ENCODE peak calls at places on chromosome 16, in five cellular contexts. One of them, this sample, is unnamed.
A peak's percentile ranks its signal among the peaks of the same experiment; 100 is the strongest.

GRCh38 chr16:78809535-78809934 is 710.1 kb downstream of the WWOX start:
- DNase-seq in right lobe of liver: no peak
- DNase-seq in substantia nigra: no peak
- DNase-seq in breast epithelium: no peak
- DNase-seq in body of pancreas: no peak
- DNase-seq in this sample: no peak

GRCh38 chr16:694187-694862 is 4.1 kb upstream of the WDR24 start:
- DNase-seq in breast epithelium: no peak
- DNase-seq in substantia nigra: no peak
- DNase-seq in body of pancreas: no peak
- DNase-seq in right lobe of liver: no peak
- DNase-seq in this sample: no peak

GRCh38 chr16:80974649-80975376 is 31.9 kb downstream of the CMC2 start:
- DNase-seq in right lobe of liver: peak; percentile 76
- DNase-seq in substantia nigra: no peak
- DNase-seq in body of pancreas: peak; percentile 20
- DNase-seq in breast epithelium: no peak
- DNase-seq in this sample: no peak

GRCh38 chr16:89407925-89408300 is 82.4 kb downstream of the ANKRD11 start:
- DNase-seq in body of pancreas: peak; percentile 32
- DNase-seq in right lobe of liver: no peak
- DNase-seq in substantia nigra: no peak
- DNase-seq in breast epithelium: no peak
- DNase-seq in this sample: no peak

GRCh38 chr16:65733706-65734105 is 611.8 kb upstream of the CDH11 start:
- DNase-seq in body of pancreas: no peak
- DNase-seq in right lobe of liver: no peak
- DNase-seq in substantia nigra: no peak
- DNase-seq in breast epithelium: no peak
- DNase-seq in this sample: no peak

GRCh38 chr16:19468300-19468699 is 50.6 kb downstream of the TMC5 start:
- DNase-seq in body of pancreas: no peak
- DNase-seq in substantia nigra: no peak
- DNase-seq in right lobe of liver: no peak
- DNase-seq in breast epithelium: no peak
- DNase-seq in this sample: no peak

GRCh38 chr16:10961231-10961630 is 16.9 kb downstream of the CLEC16A start:
- DNase-seq in breast epithelium: no peak
- DNase-seq in substantia nigra: no peak
- DNase-seq in right lobe of liver: no peak
- DNase-seq in body of pancreas: no peak
- DNase-seq in this sample: no peak

GRCh38 chr16:8204096-8204495 is 386.2 kb downstream of the TMEM114 start:
- DNase-seq in right lobe of liver: no peak
- DNase-seq in body of pancreas: peak; percentile 16
- DNase-seq in breast epithelium: no peak
- DNase-seq in substantia nigra: no peak
- DNase-seq in this sample: no peak

GRCh38 chr16:69554495-69554894 is 11.3 kb upstream of the NFAT5 start:
- DNase-seq in right lobe of liver: no peak
- DNase-seq in breast epithelium: no peak
- DNase-seq in body of pancreas: no peak
- DNase-seq in substantia nigra: no peak
- DNase-seq in this sample: no peak

GRCh38 chr16:69419956-69420355 is 4.5 kb upstream of the CYB5B start:
- DNase-seq in right lobe of liver: no peak
- DNase-seq in breast epithelium: no peak
- DNase-seq in body of pancreas: no peak
- DNase-seq in substantia nigra: no peak
- DNase-seq in this sample: no peak

GRCh38 chr16:27226476-27226875 is 23.1 kb downstream of the KDM8 start:
- DNase-seq in right lobe of liver: no peak
- DNase-seq in body of pancreas: peak; percentile 52
- DNase-seq in breast epithelium: peak; percentile 56
- DNase-seq in substantia nigra: no peak
- DNase-seq in this sample: no peak

GRCh38 chr16:69830534-69831211 is 68.5 kb downstream of the WWP2 start:
- DNase-seq in substantia nigra: no peak
- DNase-seq in breast epithelium: no peak
- DNase-seq in body of pancreas: no peak
- DNase-seq in right lobe of liver: no peak
- DNase-seq in this sample: no peak

GRCh38 chr16:5056347-5056746 is 9.4 kb downstream of the C16orf89 start:
- DNase-seq in right lobe of liver: no peak
- DNase-seq in body of pancreas: no peak
- DNase-seq in substantia nigra: no peak
- DNase-seq in breast epithelium: no peak
- DNase-seq in this sample: no peak

GRCh38 chr16:86051376-86052114 is 152.6 kb downstream of the IRF8 start:
- DNase-seq in right lobe of liver: no peak
- DNase-seq in substantia nigra: no peak
- DNase-seq in body of pancreas: no peak
- DNase-seq in breast epithelium: no peak
- DNase-seq in this sample: no peak

GRCh38 chr16:27579086-27579980 is 29.4 kb downstream of the KATNIP start:
- DNase-seq in body of pancreas: peak; percentile 41
- DNase-seq in right lobe of liver: no peak
- DNase-seq in substantia nigra: no peak
- DNase-seq in breast epithelium: no peak
- DNase-seq in this sample: peak; percentile 45

GRCh38 chr16:78195868-78196267 is 96.4 kb downstream of the WWOX start:
- DNase-seq in body of pancreas: no peak
- DNase-seq in breast epithelium: no peak
- DNase-seq in substantia nigra: no peak
- DNase-seq in right lobe of liver: no peak
- DNase-seq in this sample: no peak

GRCh38 chr16:16092925-16093624 is 130.2 kb downstream of the ABCC6 start:
- DNase-seq in body of pancreas: peak; percentile 83
- DNase-seq in substantia nigra: no peak
- DNase-seq in right lobe of liver: no peak
- DNase-seq in breast epithelium: peak; percentile 71
- DNase-seq in this sample: no peak

GRCh38 chr16:81431554-81432353 is 12.9 kb upstream of the CMIP start:
- DNase-seq in body of pancreas: no peak
- DNase-seq in right lobe of liver: no peak
- DNase-seq in breast epithelium: no peak
- DNase-seq in substantia nigra: no peak
- DNase-seq in this sample: no peak

GRCh38 chr16:58057126-58057525 is 31.6 kb downstream of the MMP15 start:
- DNase-seq in right lobe of liver: no peak
- DNase-seq in substantia nigra: no peak
- DNase-seq in body of pancreas: no peak
- DNase-seq in breast epithelium: no peak
- DNase-seq in this sample: no peak
- H3K27ac ChIP-seq in right lobe of liver: no peak overlapping the region
- H3K27ac ChIP-seq in substantia nigra: no peak overlapping the region
- H3K27ac ChIP-seq in body of pancreas: no peak overlapping the region
- H3K27ac ChIP-seq in breast epithelium: no peak overlapping the region
- H3K27ac ChIP-seq in this sample: no peak overlapping the region

DNA sequence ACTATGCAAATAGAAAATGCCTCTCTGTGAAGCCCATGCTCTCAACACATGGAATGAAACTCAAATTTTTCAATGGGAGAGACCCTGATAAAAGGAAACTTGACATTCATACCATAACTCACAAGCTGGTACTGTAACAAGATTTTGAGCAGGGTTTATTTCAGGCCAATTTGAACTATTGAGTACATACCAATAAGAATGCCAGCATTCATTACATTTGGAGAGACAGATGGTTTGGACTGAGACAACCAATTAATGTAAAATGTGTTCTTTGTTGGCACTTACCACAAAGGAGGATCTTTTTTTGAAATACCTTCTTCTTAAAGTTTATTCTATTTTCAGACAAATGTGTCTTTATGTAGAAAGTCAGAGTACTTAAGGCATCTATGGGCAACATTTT is 1357.0 kb upstream of the GOT2 start:
- DNase-seq in substantia nigra: no peak
- DNase-seq in breast epithelium: no peak
- DNase-seq in right lobe of liver: no peak
- DNase-seq in body of pancreas: no peak
- DNase-seq in this sample: no peak
- H3K27ac ChIP-seq in substantia nigra: no peak overlapping the region
- H3K27ac ChIP-seq in breast epithelium: no peak overlapping the region
- H3K27ac ChIP-seq in right lobe of liver: no peak overlapping the region
- H3K27ac ChIP-seq in body of pancreas: no peak overlapping the region
- H3K27ac ChIP-seq in this sample: no peak overlapping the region

GRCh38 chr16:48608871-48609452 is 1.0 kb downstream of the N4BP1 start:
- DNase-seq in body of pancreas: no peak
- DNase-seq in right lobe of liver: no peak
- DNase-seq in substantia nigra: no peak
- DNase-seq in breast epithelium: no peak
- DNase-seq in this sample: no peak
- H3K27ac ChIP-seq in body of pancreas: peak overlapping the region; percentile 79
- H3K27ac ChIP-seq in right lobe of liver: peak overlapping the region; percentile 82
- H3K27ac ChIP-seq in substantia nigra: peak overlapping the region; percentile 86
- H3K27ac ChIP-seq in breast epithelium: peak overlapping the region; percentile 98
- H3K27ac ChIP-seq in this sample: peak overlapping the region; percentile 97

DNA sequence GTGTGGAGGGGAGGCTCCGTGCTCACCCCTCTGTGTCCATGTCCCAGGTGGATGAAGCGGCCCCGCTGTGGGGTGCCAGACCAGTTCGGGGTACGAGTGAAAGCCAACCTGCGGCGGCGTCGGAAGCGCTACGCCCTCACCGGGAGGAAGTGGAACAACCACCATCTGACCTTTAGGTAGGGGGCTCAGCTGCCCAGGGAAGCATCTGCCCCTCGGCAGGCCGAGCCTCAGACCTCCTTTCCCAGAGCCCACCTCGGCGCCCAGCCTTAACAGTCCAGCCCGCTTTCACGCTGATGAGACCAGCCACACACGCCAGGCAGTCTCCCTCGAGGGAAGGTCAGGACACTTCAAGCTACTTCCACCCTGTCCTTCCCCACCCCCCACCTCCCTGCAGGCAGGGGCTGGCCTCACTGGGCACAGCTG is 12.7 kb downstream of the MMP15 start:
- DNase-seq in body of pancreas: no peak
- DNase-seq in substantia nigra: no peak
- DNase-seq in right lobe of liver: no peak
- DNase-seq in breast epithelium: no peak
- DNase-seq in this sample: no peak
- H3K27ac ChIP-seq in body of pancreas: no peak overlapping the region
- H3K27ac ChIP-seq in substantia nigra: no peak overlapping the region
- H3K27ac ChIP-seq in right lobe of liver: no peak overlapping the region
- H3K27ac ChIP-seq in breast epithelium: no peak overlapping the region
- H3K27ac ChIP-seq in this sample: no peak overlapping the region

DNA sequence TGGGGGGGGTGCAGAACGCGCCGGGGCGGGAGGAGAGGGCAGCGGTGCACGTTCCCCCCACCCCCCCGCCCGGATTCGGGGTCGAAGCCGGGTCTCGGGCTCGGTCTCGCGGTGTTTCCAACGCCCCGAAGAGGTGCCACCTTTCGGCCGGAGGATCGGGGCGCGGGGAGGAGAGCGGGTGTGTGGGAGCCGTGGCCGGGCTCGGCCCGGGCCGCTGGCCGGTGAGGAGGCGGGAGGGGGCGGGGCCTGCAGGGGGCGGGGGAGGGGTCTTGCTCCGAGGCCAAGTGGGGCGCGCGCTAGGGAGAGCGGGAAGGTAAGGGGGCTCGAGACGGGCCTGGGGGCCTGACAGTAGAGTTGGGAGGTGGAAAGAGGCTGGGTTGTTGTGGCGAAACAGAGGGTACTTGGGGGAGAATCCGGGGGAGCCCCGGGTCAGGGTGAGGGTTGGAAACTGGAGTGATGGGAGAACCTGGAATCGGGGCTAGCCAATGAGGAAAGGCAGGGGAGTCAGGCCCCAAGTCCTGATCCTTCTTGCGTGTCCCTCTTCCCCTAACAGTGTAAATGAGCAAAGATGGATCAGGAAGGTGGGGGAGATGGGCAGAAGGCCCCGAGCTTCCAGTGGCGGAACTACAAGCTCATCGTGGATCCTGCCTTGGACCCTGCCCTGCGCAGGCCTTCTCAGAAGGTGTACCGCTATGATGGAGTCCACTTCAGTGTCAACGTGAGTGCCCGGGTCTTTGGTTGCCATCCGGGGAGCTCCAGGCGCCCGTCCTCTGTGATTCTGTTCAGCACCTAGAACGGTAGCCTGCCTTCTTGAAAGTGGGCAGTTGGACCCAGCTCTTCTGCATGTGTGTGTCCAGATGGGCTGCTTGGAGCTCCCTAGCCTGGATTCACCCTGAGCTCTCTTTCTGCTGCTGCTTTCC is 870 bp downstream of the SETD1A start:
- DNase-seq in right lobe of liver: no peak
- DNase-seq in body of pancreas: peak; percentile 59
- DNase-seq in substantia nigra: no peak
- DNase-seq in breast epithelium: no peak
- DNase-seq in this sample: no peak
- H3K27ac ChIP-seq in right lobe of liver: peak overlapping the region; percentile 98
- H3K27ac ChIP-seq in body of pancreas: peak overlapping the region; percentile 96
- H3K27ac ChIP-seq in substantia nigra: no peak overlapping the region
- H3K27ac ChIP-seq in breast epithelium: peak overlapping the region; percentile 97
- H3K27ac ChIP-seq in this sample: peak overlapping the region; percentile 91

GRCh38 chr16:13176711-13177110 is 275.3 kb downstream of the SHISA9 start:
- DNase-seq in right lobe of liver: no peak
- DNase-seq in substantia nigra: no peak
- DNase-seq in body of pancreas: no peak
- DNase-seq in breast epithelium: no peak
- DNase-seq in this sample: no peak

GRCh38 chr16:13181432-13181831 is 280.0 kb downstream of the SHISA9 start:
- DNase-seq in substantia nigra: no peak
- DNase-seq in breast epithelium: no peak
- DNase-seq in body of pancreas: no peak
- DNase-seq in right lobe of liver: no peak
- DNase-seq in this sample: no peak

DNA sequence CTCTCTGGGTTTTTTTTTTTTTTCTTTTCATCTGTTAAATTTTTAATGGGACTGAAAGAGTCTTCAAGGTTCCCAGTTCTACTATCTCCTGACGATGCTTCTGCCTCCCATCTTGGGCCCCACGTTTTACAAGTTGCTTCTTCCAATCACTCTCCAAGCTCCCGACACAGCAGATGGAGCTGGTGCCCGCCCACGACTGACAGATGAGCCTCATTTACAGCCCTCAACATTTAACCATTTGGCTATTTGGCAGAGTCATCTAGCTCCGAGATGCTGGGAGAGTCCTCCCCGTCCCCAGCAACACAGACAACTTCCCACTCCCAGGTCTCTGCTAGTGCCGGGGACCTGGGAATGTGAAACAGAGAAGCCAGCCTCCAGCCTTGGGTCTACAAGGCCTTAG is 276.9 kb downstream of the SHISA9 start:
- DNase-seq in right lobe of liver: no peak
- DNase-seq in breast epithelium: no peak
- DNase-seq in substantia nigra: no peak
- DNase-seq in body of pancreas: no peak
- DNase-seq in this sample: no peak
- H3K27ac ChIP-seq in right lobe of liver: no peak overlapping the region
- H3K27ac ChIP-seq in breast epithelium: no peak overlapping the region
- H3K27ac ChIP-seq in substantia nigra: no peak overlapping the region
- H3K27ac ChIP-seq in body of pancreas: no peak overlapping the region
- H3K27ac ChIP-seq in this sample: no peak overlapping the region

GRCh38 chr16:48433849-48434530 is 48.8 kb upstream of the SIAH1 start:
- DNase-seq in body of pancreas: no peak
- DNase-seq in breast epithelium: no peak
- DNase-seq in right lobe of liver: no peak
- DNase-seq in substantia nigra: no peak
- DNase-seq in this sample: no peak
- H3K27ac ChIP-seq in body of pancreas: no peak overlapping the region
- H3K27ac ChIP-seq in breast epithelium: no peak overlapping the region
- H3K27ac ChIP-seq in right lobe of liver: peak overlapping the region; percentile 40
- H3K27ac ChIP-seq in substantia nigra: no peak overlapping the region
- H3K27ac ChIP-seq in this sample: no peak overlapping the region

This sample was measured in epithelial cell of prostate.